ENCODE peak calls at places on chromosomes 13 and 19, in ten cellular contexts. One of them, this sample, is unnamed.

GRCh38 chr19:44571830-44572661 is 41.3 kb upstream of the IGSF23 start:
- DNase-seq in progenitor cell of endocrine pancreas: no peak
- DNase-seq in CD8-positive, alpha-beta T cell: no peak
- DNase-seq in IMR-90: no peak
- DNase-seq in activated T-helper 1 cell treated with anti-CD3 and anti-CD28 coated beads, Interleukin-12 subunit alpha, Interleukin-12 subunit beta, Interleukin-2, Interleukin-4 antibody, amounts not matched to agents 30 ng/mL and 10 ng/mL and 1 ng/mL, durations not matched to agents 14 hours and 24 hours and 36 hours: no peak
- DNase-seq in globus pallidus: no peak
- DNase-seq in Kasumi-1: no peak
- DNase-seq in ecto neural progenitor cell: no peak
- DNase-seq in T-cell: no peak
- DNase-seq in heart left ventricle: no peak
- DNase-seq in this sample: peak

GRCh38 chr13:35139591-35139990 is 197.5 kb downstream of the NBEA start:
- DNase-seq in progenitor cell of endocrine pancreas: no peak
- DNase-seq in globus pallidus: no peak
- DNase-seq in activated T-helper 1 cell treated with anti-CD3 and anti-CD28 coated beads, Interleukin-12 subunit alpha, Interleukin-12 subunit beta, Interleukin-2, Interleukin-4 antibody, amounts not matched to agents 30 ng/mL and 10 ng/mL and 1 ng/mL, durations not matched to agents 14 hours and 24 hours and 36 hours: no peak
- DNase-seq in IMR-90: peak
- DNase-seq in CD8-positive, alpha-beta T cell: no peak
- DNase-seq in T-cell: no peak
- DNase-seq in ecto neural progenitor cell: no peak
- DNase-seq in heart left ventricle: no peak
- DNase-seq in Kasumi-1: peak
- DNase-seq in this sample: no peak

GRCh38 chr19:45442927-45443461 is 19.3 kb upstream of the ERCC1 start:
- DNase-seq in ecto neural progenitor cell: peak
- DNase-seq in IMR-90: peak
- DNase-seq in progenitor cell of endocrine pancreas: no peak
- DNase-seq in Kasumi-1: peak
- DNase-seq in T-cell: peak
- DNase-seq in globus pallidus: no peak
- DNase-seq in CD8-positive, alpha-beta T cell: peak
- DNase-seq in activated T-helper 1 cell treated with anti-CD3 and anti-CD28 coated beads, Interleukin-12 subunit alpha, Interleukin-12 subunit beta, Interleukin-2, Interleukin-4 antibody, amounts not matched to agents 30 ng/mL and 10 ng/mL and 1 ng/mL, durations not matched to agents 14 hours and 24 hours and 36 hours: no peak
- DNase-seq in heart left ventricle: peak
- DNase-seq in this sample: no peak

GRCh38 chr13:100301418-100301817 is 212.5 kb downstream of the PCCA start:
- DNase-seq in progenitor cell of endocrine pancreas: no peak
- DNase-seq in ecto neural progenitor cell: no peak
- DNase-seq in T-cell: no peak
- DNase-seq in IMR-90: no peak
- DNase-seq in heart left ventricle: no peak
- DNase-seq in activated T-helper 1 cell treated with anti-CD3 and anti-CD28 coated beads, Interleukin-12 subunit alpha, Interleukin-12 subunit beta, Interleukin-2, Interleukin-4 antibody, amounts not matched to agents 30 ng/mL and 10 ng/mL and 1 ng/mL, durations not matched to agents 14 hours and 24 hours and 36 hours: no peak
- DNase-seq in globus pallidus: no peak
- DNase-seq in Kasumi-1: no peak
- DNase-seq in CD8-positive, alpha-beta T cell: no peak
- DNase-seq in this sample: no peak

GRCh38 chr19:46385636-46386035 is 27.7 kb downstream of the CCDC8 start:
- DNase-seq in Kasumi-1: no peak
- DNase-seq in IMR-90: no peak
- DNase-seq in progenitor cell of endocrine pancreas: no peak
- DNase-seq in activated T-helper 1 cell treated with anti-CD3 and anti-CD28 coated beads, Interleukin-12 subunit alpha, Interleukin-12 subunit beta, Interleukin-2, Interleukin-4 antibody, amounts not matched to agents 30 ng/mL and 10 ng/mL and 1 ng/mL, durations not matched to agents 14 hours and 24 hours and 36 hours: no peak
- DNase-seq in CD8-positive, alpha-beta T cell: no peak
- DNase-seq in T-cell: no peak
- DNase-seq in globus pallidus: no peak
- DNase-seq in ecto neural progenitor cell: no peak
- DNase-seq in heart left ventricle: no peak
- DNase-seq in this sample: no peak

GRCh38 chr13:32135655-32136054 is 104.1 kb downstream of the FRY start:
- DNase-seq in IMR-90: peak
- DNase-seq in globus pallidus: no peak
- DNase-seq in ecto neural progenitor cell: no peak
- DNase-seq in activated T-helper 1 cell treated with anti-CD3 and anti-CD28 coated beads, Interleukin-12 subunit alpha, Interleukin-12 subunit beta, Interleukin-2, Interleukin-4 antibody, amounts not matched to agents 30 ng/mL and 10 ng/mL and 1 ng/mL, durations not matched to agents 14 hours and 24 hours and 36 hours: no peak
- DNase-seq in progenitor cell of endocrine pancreas: no peak
- DNase-seq in T-cell: no peak
- DNase-seq in heart left ventricle: no peak
- DNase-seq in Kasumi-1: no peak
- DNase-seq in CD8-positive, alpha-beta T cell: no peak
- DNase-seq in this sample: no peak

GRCh38 chr19:41940443-41941409 is 12.5 kb upstream of the ERFL start:
- DNase-seq in CD8-positive, alpha-beta T cell: no peak
- DNase-seq in progenitor cell of endocrine pancreas: no peak
- DNase-seq in heart left ventricle: no peak
- DNase-seq in Kasumi-1: no peak
- DNase-seq in IMR-90: no peak
- DNase-seq in ecto neural progenitor cell: no peak
- DNase-seq in T-cell: no peak
- DNase-seq in activated T-helper 1 cell treated with anti-CD3 and anti-CD28 coated beads, Interleukin-12 subunit alpha, Interleukin-12 subunit beta, Interleukin-2, Interleukin-4 antibody, amounts not matched to agents 30 ng/mL and 10 ng/mL and 1 ng/mL, durations not matched to agents 14 hours and 24 hours and 36 hours: no peak
- DNase-seq in globus pallidus: no peak
- DNase-seq in this sample: no peak

GRCh38 chr19:18503971-18504885 is 17.6 kb downstream of the ELL start:
- DNase-seq in heart left ventricle: no peak
- DNase-seq in ecto neural progenitor cell: no peak
- DNase-seq in IMR-90: no peak
- DNase-seq in T-cell: no peak
- DNase-seq in CD8-positive, alpha-beta T cell: no peak
- DNase-seq in Kasumi-1: no peak
- DNase-seq in globus pallidus: no peak
- DNase-seq in activated T-helper 1 cell treated with anti-CD3 and anti-CD28 coated beads, Interleukin-12 subunit alpha, Interleukin-12 subunit beta, Interleukin-2, Interleukin-4 antibody, amounts not matched to agents 30 ng/mL and 10 ng/mL and 1 ng/mL, durations not matched to agents 14 hours and 24 hours and 36 hours: no peak
- DNase-seq in progenitor cell of endocrine pancreas: no peak
- DNase-seq in this sample: no peak

GRCh38 chr13:25992076-25992475 is 59.7 kb downstream of the SHISA2 start:
- DNase-seq in activated T-helper 1 cell treated with anti-CD3 and anti-CD28 coated beads, Interleukin-12 subunit alpha, Interleukin-12 subunit beta, Interleukin-2, Interleukin-4 antibody, amounts not matched to agents 30 ng/mL and 10 ng/mL and 1 ng/mL, durations not matched to agents 14 hours and 24 hours and 36 hours: no peak
- DNase-seq in Kasumi-1: no peak
- DNase-seq in progenitor cell of endocrine pancreas: no peak
- DNase-seq in T-cell: no peak
- DNase-seq in globus pallidus: no peak
- DNase-seq in heart left ventricle: no peak
- DNase-seq in CD8-positive, alpha-beta T cell: no peak
- DNase-seq in ecto neural progenitor cell: no peak
- DNase-seq in IMR-90: no peak
- DNase-seq in this sample: no peak

GRCh38 chr13:104962411-104962810 is 1573.1 kb downstream of the EFNB2 start:
- DNase-seq in IMR-90: no peak
- DNase-seq in heart left ventricle: no peak
- DNase-seq in T-cell: no peak
- DNase-seq in Kasumi-1: no peak
- DNase-seq in globus pallidus: no peak
- DNase-seq in ecto neural progenitor cell: no peak
- DNase-seq in CD8-positive, alpha-beta T cell: no peak
- DNase-seq in progenitor cell of endocrine pancreas: no peak
- DNase-seq in activated T-helper 1 cell treated with anti-CD3 and anti-CD28 coated beads, Interleukin-12 subunit alpha, Interleukin-12 subunit beta, Interleukin-2, Interleukin-4 antibody, amounts not matched to agents 30 ng/mL and 10 ng/mL and 1 ng/mL, durations not matched to agents 14 hours and 24 hours and 36 hours: no peak
- DNase-seq in this sample: no peak

GRCh38 chr13:73220966-73221720 is 162.3 kb downstream of the KLF5 start:
- DNase-seq in IMR-90: peak
- DNase-seq in activated T-helper 1 cell treated with anti-CD3 and anti-CD28 coated beads, Interleukin-12 subunit alpha, Interleukin-12 subunit beta, Interleukin-2, Interleukin-4 antibody, amounts not matched to agents 30 ng/mL and 10 ng/mL and 1 ng/mL, durations not matched to agents 14 hours and 24 hours and 36 hours: no peak
- DNase-seq in globus pallidus: no peak
- DNase-seq in progenitor cell of endocrine pancreas: no peak
- DNase-seq in T-cell: no peak
- DNase-seq in ecto neural progenitor cell: no peak
- DNase-seq in Kasumi-1: peak
- DNase-seq in CD8-positive, alpha-beta T cell: no peak
- DNase-seq in heart left ventricle: no peak
- DNase-seq in this sample: no peak